ENCODE peak calls at places on chromosome 7, in six cellular contexts. C is substantia nigra; J is T-helper 2 cell; Y is sciatic nerve; H is activated effector memory CD4-positive, alpha-beta T cell treated with anti-CD3 and anti-CD28 coated beads, Interleukin-2, amount 50 U/mL, for 16 hours; W is ovary. P is an unnamed sample.
A peak's percentile ranks its signal among the peaks of the same experiment; 100 is the strongest.

GRCh38 chr7:144730224-144730623 is 105.6 kb downstream of the TPK1 start:
- DNase-seq in Y (no peak), C (no peak), J (no peak), W (no peak), H (no peak), P (no peak)

GRCh38 chr7:150531704-150532103 is 17.0 kb downstream of the GIMAP7 start:
- DNase-seq in H (no peak), J (no peak), C (no peak), Y (no peak), W (no peak), P (no peak)

GRCh38 chr7:115754226-115754625 is 276.3 kb downstream of the TFEC start:
- DNase-seq in C (no peak), J (no peak), H (no peak), Y (no peak), W (no peak), P (no peak)

GRCh38 chr7:157412021-157412443 is 75.2 kb downstream of the DNAJB6 start:
- DNase-seq in C (no peak), J (peak; percentile 12), H (peak; percentile 86), Y (no peak), W (no peak), P (no peak)

GRCh38 chr7:39667354-39667923 is 44.1 kb downstream of the RALA start:
- DNase-seq in H (no peak), W (no peak), Y (no peak), J (no peak), C (no peak), P (no peak)

GRCh38 chr7:54839538-54840213 is 80.7 kb upstream of the SEC61G start:
- DNase-seq in H (no peak), W (peak; percentile 56), Y (peak; percentile 76), J (no peak), C (peak; percentile 27), P (peak; percentile 23)

GRCh38 chr7:47314728-47315601 is 266.9 kb downstream of the TNS3 start:
- DNase-seq in Y (peak; percentile 75), W (peak; percentile 58), C (no peak), H (no peak), J (no peak), P (no peak)

GRCh38 chr7:18119985-18120384 is 92.3 kb upstream of the PRPS1L1 start:
- DNase-seq in J (no peak), H (no peak), W (no peak), C (no peak), Y (no peak), P (no peak)

GRCh38 chr7:7992502-7992901 is 23.9 kb downstream of the GLCCI1 start:
- DNase-seq in H (no peak), W (no peak), J (no peak), C (no peak), Y (no peak), P (no peak)

GRCh38 chr7:28020302-28020940 is 160.2 kb downstream of the JAZF1 start:
- DNase-seq in Y (peak; percentile 75), H (peak; percentile 65), J (peak; percentile 16), C (peak; percentile 36), W (peak; percentile 51), P (peak; percentile 81)

GRCh38 chr7:99040104-99040958 is 103.6 kb downstream of the SMURF1 start:
- DNase-seq in Y (peak; percentile 88), W (peak; percentile 85), C (peak; percentile 44), J (peak; percentile 36), H (peak; percentile 82), P (peak; percentile 72)

P was measured in amygdala.